ENCODE peak calls at places on chromosomes 11 and 22, in five cellular contexts. H is BJ, D is tibial nerve, O is AG09309, N is bronchial epithelial cell. W is an unnamed sample.

GRCh38 chr11:26188559-26188958 is 143.4 kb upstream of the ANO3 start:
- DNase-seq in H (no peak), D (no peak), O (no peak), N (peak; percentile 23), W (no peak)

GRCh38 chr11:72901374-72901773 is 87.2 kb downstream of the ATG16L2 start:
- DNase-seq in H (no peak), D (no peak), O (no peak), N (no peak), W (no peak)

GRCh38 chr22:38271927-38272372 is 860 bp downstream of the TMEM184B start:
- DNase-seq in H (no peak), D (no peak), O (no peak), N (peak; percentile 49), W (no peak)

GRCh38 chr11:85628771-85629341 is 463 bp downstream of the TMEM126B start:
- DNase-seq in H (no peak), D (no peak), O (no peak), N (no peak), W (no peak)

GRCh38 chr11:73317373-73317772 is 9.3 kb downstream of the ARHGEF17 start:
- DNase-seq in H (no peak), D (no peak), O (no peak), N (no peak), W (no peak)

GRCh38 chr11:67301313-67301921 is 1.9 kb upstream of the SSH3 start:
- DNase-seq in H (no peak), D (no peak), O (no peak), N (no peak), W (no peak)

GRCh38 chr11:26137651-26138050 is 194.3 kb upstream of the ANO3 start:
- DNase-seq in H (no peak), D (no peak), O (no peak), N (peak; percentile 51), W (no peak)

GRCh38 chr11:88709567-88709966 is 356.2 kb downstream of the GRM5 start:
- DNase-seq in H (no peak), D (no peak), O (no peak), N (peak; percentile 83), W (no peak)

GRCh38 chr11:20459865-20460264 is 72.3 kb downstream of the PRMT3 start:
- DNase-seq in H (no peak), D (no peak), O (no peak), N (no peak), W (no peak)

GRCh38 chr11:43833657-43834073 is 47.0 kb upstream of the ALKBH3 start:
- DNase-seq in H (no peak), D (no peak), O (no peak), N (peak; percentile 26), W (no peak)

GRCh38 chr22:45865561-45866397 is 111.2 kb downstream of the WNT7B start:
- DNase-seq in H (no peak), D (no peak), O (no peak), N (no peak), W (no peak)

GRCh38 chr22:21443735-21444421 is 23.3 kb upstream of the TMEM191C start:
- DNase-seq in H (no peak), D (no peak), O (no peak), N (no peak), W (peak; percentile 1)

GRCh38 chr11:8049084-8049483 is 31.9 kb upstream of the TUB start:
- DNase-seq in H (no peak), D (no peak), O (no peak), N (no peak), W (no peak)

GRCh38 chr22:39617761-39618757 is 47.5 kb downstream of the CACNA1I start:
- DNase-seq in H (no peak), D (no peak), O (no peak), N (no peak), W (no peak)

GRCh38 chr22:39181778-39182177 is 29.3 kb upstream of the CBX7 start:
- DNase-seq in H (no peak), D (no peak), O (no peak), N (no peak), W (no peak)

GRCh38 chr11:71266114-71266833 is 13.9 kb upstream of the SHANK2 start:
- DNase-seq in H (no peak), D (no peak), O (no peak), N (peak; percentile 38), W (no peak)

GRCh38 chr11:65431452-65432132 is 9.0 kb downstream of the NEAT1 start:
- DNase-seq in H (no peak), D (no peak), O (no peak), N (peak; percentile 19), W (no peak)

GRCh38 chr11:112748713-112749481 is 212.3 kb upstream of the NCAM1 start:
- DNase-seq in H (no peak), D (no peak), O (no peak), N (no peak), W (no peak)

GRCh38 chr11:31109446-31109845 is 260.1 kb downstream of the DCDC1 start:
- DNase-seq in H (no peak), D (no peak), O (no peak), N (no peak), W (no peak)

GRCh38 chr11:86802601-86803051 is 2.3 kb downstream of the PRSS23 start:
- DNase-seq in H (no peak), D (no peak), O (no peak), N (peak; percentile 82), W (no peak)

DNA sequence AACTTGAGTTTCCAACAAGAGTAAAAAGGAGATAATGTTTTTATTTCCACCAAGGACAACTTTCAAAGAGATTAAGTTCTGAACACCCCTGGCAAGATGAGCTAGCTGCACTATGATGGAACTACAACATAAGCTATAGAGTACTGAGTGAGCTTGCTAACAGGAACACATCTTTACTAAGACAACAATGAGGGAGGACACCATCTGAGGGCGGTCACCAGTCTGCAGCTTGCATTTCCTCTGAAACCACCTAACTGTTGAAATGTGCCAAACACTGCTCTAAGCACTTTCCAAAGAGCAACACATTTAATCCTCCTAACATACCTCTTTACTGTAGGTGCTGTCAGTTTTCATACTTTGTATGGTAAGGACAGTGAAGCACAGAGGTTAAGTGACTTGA is 68.4 kb downstream of the TCF20 start:
- DNase-seq in H (no peak), D (no peak), O (no peak), N (no peak), W (no peak)
- TF ChIP-seq CTCF in H (no peak), D (no peak), O (no peak), N (no peak), W (no peak)

GRCh38 chr11:13298765-13299164 is 21.2 kb downstream of the BMAL1 start:
- DNase-seq in H (no peak), D (no peak), O (no peak), N (no peak), W (no peak)
- TF ChIP-seq CTCF in H (no peak), D (no peak), O (no peak), N (no peak), W (no peak)

GRCh38 chr22:22943521-22944267 is 56.1 kb downstream of the IGLL5 start:
- DNase-seq in H (no peak), D (no peak), O (no peak), N (no peak), W (no peak)
- TF ChIP-seq CTCF in H (no peak), D (no peak), O (no peak), N (no peak), W (no peak)

GRCh38 chr11:116605543-116605942 is 167.2 kb downstream of the BUD13 start:
- DNase-seq in H (no peak), D (no peak), O (no peak), N (peak; percentile 26), W (peak; percentile 63)
- TF ChIP-seq CTCF in H (peak; percentile 29), D (no peak), O (peak; percentile 29), N (peak; percentile 42), W (peak; percentile 59)

GRCh38 chr22:27150530-27150909 is 493.1 kb downstream of the MIAT start:
- DNase-seq in H (no peak), D (no peak), O (peak; percentile 14), N (peak; percentile 10), W (no peak)

GRCh38 chr22:27152883-27153282 is 495.5 kb downstream of the MIAT start:
- DNase-seq in H (no peak), D (no peak), O (no peak), N (no peak), W (no peak)

GRCh38 chr22:27152033-27152432 is 494.6 kb downstream of the MIAT start:
- DNase-seq in H (no peak), D (no peak), O (no peak), N (no peak), W (no peak)

GRCh38 chr22:27149886-27150529 is 492.6 kb downstream of the MIAT start:
- DNase-seq in H (no peak), D (no peak), O (peak; percentile 3), N (no peak), W (no peak)

DNA sequence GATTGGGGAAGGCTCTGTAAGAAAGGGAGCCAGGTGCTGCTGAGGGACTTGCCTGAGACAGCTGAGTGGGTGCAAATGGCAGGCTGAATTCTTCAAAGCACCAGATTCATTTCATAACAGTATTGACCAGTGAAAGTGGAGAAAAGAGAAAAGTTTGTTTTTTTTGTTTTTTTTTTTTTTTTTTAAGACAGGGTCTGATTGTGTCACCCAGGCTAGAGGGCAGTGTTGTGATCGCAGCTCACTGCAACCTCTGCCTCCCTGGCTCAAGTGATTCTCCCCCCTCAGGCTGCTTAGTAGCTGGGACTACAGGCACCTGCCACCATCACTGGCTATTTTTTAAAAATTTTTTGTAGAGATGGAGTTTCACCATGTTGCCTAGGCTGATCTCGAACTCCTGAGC is 494.0 kb downstream of the MIAT start:
- DNase-seq in H (no peak), D (no peak), O (no peak), N (no peak), W (no peak)
- TF ChIP-seq CTCF in H (no peak), D (no peak), O (no peak), N (no peak), W (peak; percentile 20)

W was measured in neural crest cell.